ENCODE peak calls at places on chromosome 14, in nine cellular contexts. W is SK-N-SH; P is mesothelial cell of epicardium; Z is CD8-positive, alpha-beta T cell; U is AG09319; Y is ovary; F is astrocyte of the spinal cord; J is Panc1; R is tibial artery. X is an unnamed sample.

GRCh38 chr14:103695331-103696026 is 19.8 kb downstream of the XRCC3 start:
- DNase-seq in W (peak; percentile 44), P (no peak), Z (no peak), U (no peak), Y (no peak), F (no peak), J (no peak), R (no peak), X (no peak)

GRCh38 chr14:101956179-101956885 is 8.0 kb upstream of the DYNC1H1 start:
- DNase-seq in W (no peak), P (no peak), Z (no peak), U (no peak), Y (no peak), F (no peak), J (no peak), R (no peak), X (no peak)

GRCh38 chr14:43413094-43413493 is 1094.0 kb downstream of the FSCB start:
- DNase-seq in W (no peak), P (no peak), Z (no peak), U (no peak), Y (no peak), F (no peak), J (no peak), R (no peak), X (no peak)

GRCh38 chr14:85444685-85445084 is 85.3 kb upstream of the FLRT2 start:
- DNase-seq in W (peak; percentile 6), P (no peak), Z (no peak), U (no peak), Y (no peak), F (peak; percentile 70), J (no peak), R (no peak), X (no peak)

GRCh38 chr14:96148631-96149030 is 56.0 kb upstream of the BDKRB2 start:
- DNase-seq in W (no peak), P (no peak), Z (no peak), U (no peak), Y (no peak), F (no peak), J (no peak), R (no peak), X (no peak)

GRCh38 chr14:61331992-61332657 is 10.7 kb downstream of the PRKCH start:
- DNase-seq in W (no peak), P (no peak), Z (no peak), U (no peak), Y (no peak), F (no peak), J (no peak), R (no peak), X (no peak)

GRCh38 chr14:71551291-71551955 is 380.8 kb upstream of the RGS6 start:
- DNase-seq in W (no peak), P (no peak), Z (no peak), U (peak; percentile 39), Y (no peak), F (peak; percentile 55), J (no peak), R (no peak), X (no peak)

GRCh38 chr14:104441275-104442106 is 138.1 kb upstream of the C14orf180 start:
- DNase-seq in W (peak; percentile 29), P (no peak), Z (no peak), U (no peak), Y (no peak), F (no peak), J (no peak), R (peak; percentile 13), X (no peak)

GRCh38 chr14:32044454-32044853 is 32.6 kb upstream of the ARHGAP5 start:
- DNase-seq in W (no peak), P (no peak), Z (no peak), U (no peak), Y (no peak), F (no peak), J (no peak), R (no peak), X (no peak)

GRCh38 chr14:101636081-101636560 is 74.8 kb downstream of the DIO3 start:
- DNase-seq in W (no peak), P (no peak), Z (no peak), U (no peak), Y (no peak), F (no peak), J (no peak), R (no peak), X (no peak)

GRCh38 chr14:90287791-90288190 is 31.4 kb downstream of the PSMC1 start:
- DNase-seq in W (no peak), P (no peak), Z (no peak), U (no peak), Y (no peak), F (no peak), J (no peak), R (no peak), X (no peak)

GRCh38 chr14:71739273-71739990 is 192.8 kb upstream of the RGS6 start:
- DNase-seq in W (peak; percentile 53), P (no peak), Z (no peak), U (no peak), Y (no peak), F (no peak), J (no peak), R (no peak), X (no peak)

GRCh38 chr14:20469890-20470858 is 968 bp downstream of the PNP start:
- DNase-seq in W (peak; percentile 24), P (no peak), Z (peak; percentile 32), U (no peak), Y (no peak), F (peak; percentile 28), J (peak; percentile 63), R (peak; percentile 53), X (peak; percentile 47)

GRCh38 chr14:37583358-37584210 is 11.5 kb downstream of the FOXA1 start:
- DNase-seq in W (no peak), P (no peak), Z (no peak), U (no peak), Y (no peak), F (no peak), J (no peak), R (no peak), X (no peak)

GRCh38 chr14:37131205-37131604 is 41.2 kb downstream of the SLC25A21 start:
- DNase-seq in W (no peak), P (no peak), Z (no peak), U (no peak), Y (no peak), F (no peak), J (no peak), R (no peak), X (no peak)

GRCh38 chr14:64757601-64758000 is 53.4 kb downstream of the PLEKHG3 start:
- DNase-seq in W (no peak), P (no peak), Z (no peak), U (no peak), Y (no peak), F (no peak), J (no peak), R (no peak), X (no peak)

GRCh38 chr14:60051690-60052324 is 39.9 kb upstream of the PCNX4 start:
- DNase-seq in W (no peak), P (no peak), Z (no peak), U (no peak), Y (no peak), F (peak; percentile 35), J (no peak), R (no peak), X (no peak)

GRCh38 chr14:54864526-54864925 is 38.1 kb downstream of the GCH1 start:
- DNase-seq in W (no peak), P (no peak), Z (no peak), U (no peak), Y (no peak), F (no peak), J (no peak), R (no peak), X (no peak)

GRCh38 chr14:78987006-78987405 is 816.8 kb downstream of the NRXN3 start:
- DNase-seq in W (no peak), P (no peak), Z (no peak), U (no peak), Y (no peak), F (no peak), J (no peak), R (no peak), X (no peak)

GRCh38 chr14:76267322-76268012 is 108.5 kb upstream of the ESRRB start:
- DNase-seq in W (peak; percentile 73), P (no peak), Z (no peak), U (peak; percentile 8), Y (peak; percentile 60), F (peak; percentile 39), J (peak; percentile 1), R (peak; percentile 37), X (no peak)

GRCh38 chr14:72616294-72616693 is 277.6 kb downstream of the DPF3 start:
- DNase-seq in W (no peak), P (no peak), Z (no peak), U (peak; percentile 52), Y (no peak), F (peak; percentile 58), J (no peak), R (peak; percentile 39), X (no peak)

GRCh38 chr14:64915025-64915424 is 770 bp downstream of the CHURC1 start:
- DNase-seq in W (no peak), P (no peak), Z (no peak), U (no peak), Y (no peak), F (no peak), J (no peak), R (no peak), X (no peak)

GRCh38 chr14:106551265-106551664 is 1024.9 kb downstream of the TMEM121 start:
- DNase-seq in W (no peak), P (no peak), Z (no peak), U (no peak), Y (no peak), F (no peak), J (no peak), R (no peak), X (no peak)
- TF ChIP-seq CTCF in W (no peak), P (no peak), Z (no peak), U (no peak), Y (no peak), F (no peak), J (peak; percentile 8), R (no peak), X (no peak)

GRCh38 chr14:51131516-51131915 is 36.6 kb upstream of the TRIM9 start:
- DNase-seq in W (no peak), P (no peak), Z (no peak), U (no peak), Y (no peak), F (no peak), J (no peak), R (no peak), X (no peak)
- TF ChIP-seq CTCF in W (no peak), P (no peak), Z (no peak), U (no peak), Y (no peak), F (no peak), J (no peak), R (no peak), X (no peak)

DNA sequence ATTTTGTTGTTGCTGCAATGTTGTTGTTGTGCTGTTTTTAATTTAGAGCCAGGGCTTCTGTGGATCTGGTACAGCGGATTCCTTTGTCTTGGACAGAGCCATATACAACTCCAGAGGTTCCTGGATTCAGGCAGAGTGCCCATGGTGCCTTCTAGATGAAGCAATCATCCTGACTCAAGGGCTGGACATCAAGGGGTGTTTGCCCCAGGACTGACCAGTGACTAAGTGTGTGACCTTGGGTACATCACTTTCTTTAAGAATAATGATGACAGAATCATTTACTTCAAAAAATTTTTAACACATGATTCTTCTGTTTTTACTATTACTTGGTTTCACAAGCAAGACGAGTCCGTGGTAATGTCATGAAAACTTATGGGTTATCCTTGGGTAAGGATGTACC is 397.3 kb downstream of the ZFP36L1 start:
- DNase-seq in W (no peak), P (no peak), Z (no peak), U (peak; percentile 53), Y (peak; percentile 63), F (peak; percentile 50), J (no peak), R (peak; percentile 61), X (no peak)
- TF ChIP-seq CTCF in W (no peak), P (no peak), Z (no peak), U (no peak), Y (no peak), F (no peak), J (no peak), R (no peak), X (no peak)

GRCh38 chr14:91613459-91614145 is 103.5 kb upstream of the PPP4R3A start:
- DNase-seq in W (no peak), P (no peak), Z (no peak), U (no peak), Y (no peak), F (no peak), J (no peak), R (no peak), X (no peak)
- TF ChIP-seq CTCF in W (no peak), P (no peak), Z (no peak), U (no peak), Y (no peak), F (no peak), J (no peak), R (no peak), X (no peak)